ENCODE peak calls at places on chromosomes 5 and 9, in five cellular contexts. Q, W, O, Z and F are unnamed samples.

GRCh38 chr5:166320923-166321480 is 1970.4 kb upstream of the WWC1 start:
- ATAC-seq in Q (no peak), W (no peak), O (no peak), Z (no peak), F (no peak)

GRCh38 chr9:4298255-4299005 is 1.4 kb downstream of the GLIS3 start:
- ATAC-seq in Q (peak), W (no peak), O (peak), Z (no peak), F (peak)

GRCh38 chr9:106773750-106774149 is 89.2 kb upstream of the ZNF462 start:
- ATAC-seq in Q (no peak), W (no peak), O (no peak), Z (no peak), F (no peak)

GRCh38 chr5:158039911-158040347 is 181.0 kb upstream of the CLINT1 start:
- ATAC-seq in Q (no peak), W (no peak), O (no peak), Z (no peak), F (no peak)

GRCh38 chr5:78508231-78508765 is 140.3 kb downstream of the LHFPL2 start:
- ATAC-seq in Q (no peak), W (no peak), O (no peak), Z (no peak), F (no peak)

GRCh38 chr9:14652729-14653377 is 40.4 kb downstream of the ZDHHC21 start:
- ATAC-seq in Q (no peak), W (peak), O (no peak), Z (no peak), F (no peak)

GRCh38 chr9:126499911-126500599 is 113.7 kb upstream of the LMX1B start:
- ATAC-seq in Q (no peak), W (peak), O (no peak), Z (no peak), F (no peak)

GRCh38 chr9:4167040-4167671 is 132.7 kb downstream of the GLIS3 start:
- ATAC-seq in Q (no peak), W (no peak), O (no peak), Z (no peak), F (no peak)

GRCh38 chr9:113219972-113220371 is 1.1 kb downstream of the FKBP15 start:
- ATAC-seq in Q (peak), W (no peak), O (no peak), Z (peak), F (peak)

GRCh38 chr9:37508834-37509206 is 23.1 kb downstream of the POLR1E start:
- ATAC-seq in Q (no peak), W (no peak), O (no peak), Z (no peak), F (no peak)

GRCh38 chr5:143850050-143850713 is 38.2 kb downstream of the HMHB1 start:
- ATAC-seq in Q (no peak), W (no peak), O (no peak), Z (no peak), F (no peak)

GRCh38 chr9:83669067-83669466 is 38.7 kb downstream of the UBQLN1 start:
- ATAC-seq in Q (no peak), W (no peak), O (no peak), Z (no peak), F (no peak)

GRCh38 chr9:3507395-3508077 is 18.3 kb downstream of the RFX3 start:
- ATAC-seq in Q (no peak), W (peak), O (no peak), Z (peak), F (no peak)

GRCh38 chr5:9955586-9955985 is 294.1 kb downstream of the ATPSCKMT start:
- ATAC-seq in Q (no peak), W (no peak), O (no peak), Z (no peak), F (no peak)

GRCh38 chr5:36300927-36301540 is 668 bp downstream of the RANBP3L start:
- ATAC-seq in Q (no peak), W (no peak), O (no peak), Z (no peak), F (no peak)

GRCh38 chr9:107539427-107540154 is 50.0 kb upstream of the KLF4 start:
- ATAC-seq in Q (no peak), W (peak), O (no peak), Z (no peak), F (no peak)

GRCh38 chr5:97071101-97071500 is 71.3 kb downstream of the LIX1 start:
- ATAC-seq in Q (no peak), W (no peak), O (no peak), Z (no peak), F (no peak)

GRCh38 chr5:127431977-127432376 is 85.5 kb upstream of the PRRC1 start:
- ATAC-seq in Q (no peak), W (no peak), O (no peak), Z (no peak), F (no peak)

GRCh38 chr9:19641046-19641445 is 147.8 kb downstream of the SLC24A2 start:
- ATAC-seq in Q (no peak), W (no peak), O (no peak), Z (no peak), F (no peak)

GRCh38 chr5:14379739-14380497 is 201.7 kb upstream of the OTULINL start:
- ATAC-seq in Q (no peak), W (no peak), O (no peak), Z (no peak), F (no peak)

GRCh38 chr9:15268317-15268716 is 38.7 kb downstream of the TTC39B start:
- ATAC-seq in Q (no peak), W (no peak), O (no peak), Z (no peak), F (no peak)

GRCh38 chr5:172592881-172593280 is 48.2 kb upstream of the NEURL1B start:
- ATAC-seq in Q (no peak), W (no peak), O (no peak), Z (no peak), F (no peak)

GRCh38 chr5:139669681-139670368 is 21.7 kb downstream of the CXXC5 start:
- ATAC-seq in Q (peak), W (peak), O (peak), Z (peak), F (peak)

GRCh38 chr5:43926923-43927322 is 323.9 kb downstream of the NNT start:
- ATAC-seq in Q (no peak), W (no peak), O (no peak), Z (no peak), F (no peak)

GRCh38 chr9:129440394-129441186 is 180.3 kb downstream of the C9orf50 start:
- ATAC-seq in Q (no peak), W (no peak), O (no peak), Z (peak), F (no peak)

GRCh38 chr5:41349846-41350245 is 136.5 kb upstream of the C6 start:
- ATAC-seq in Q (no peak), W (peak), O (no peak), Z (no peak), F (no peak)

GRCh38 chr5:146188358-146188757 is 5.9 kb upstream of the LARS1 start:
- ATAC-seq in Q (no peak), W (no peak), O (no peak), Z (no peak), F (no peak)

GRCh38 chr9:4964540-4964939 is 20.5 kb upstream of the JAK2 start:
- ATAC-seq in Q (no peak), W (no peak), O (no peak), Z (no peak), F (no peak)

GRCh38 chr5:139167952-139168720 is 30.0 kb downstream of the SIL1 start:
- ATAC-seq in Q (no peak), W (no peak), O (no peak), Z (no peak), F (no peak)

GRCh38 chr9:128396970-128397613 is 23.6 kb upstream of the CERCAM start:
- ATAC-seq in Q (no peak), W (peak), O (peak), Z (no peak), F (no peak)

GRCh38 chr5:72407541-72407940 is 87.4 kb downstream of the PTCD2 start:
- ATAC-seq in Q (no peak), W (no peak), O (no peak), Z (no peak), F (no peak)

GRCh38 chr5:149239917-149240316 is 31.7 kb upstream of the AFAP1L1 start:
- ATAC-seq in Q (peak), W (peak), O (no peak), Z (no peak), F (no peak)

GRCh38 chr5:150441813-150442698 is 7.5 kb downstream of the RPS14 start:
- ATAC-seq in Q (no peak), W (peak), O (peak), Z (no peak), F (no peak)

GRCh38 chr9:36659500-36659899 is 86.8 kb downstream of the MELK start:
- ATAC-seq in Q (no peak), W (no peak), O (no peak), Z (no peak), F (no peak)

GRCh38 chr9:73411494-73411893 is 259.8 kb downstream of the ANXA1 start:
- ATAC-seq in Q (no peak), W (no peak), O (no peak), Z (no peak), F (no peak)

GRCh38 chr5:142059304-142059940 is 46.6 kb upstream of the GNPDA1 start:
- ATAC-seq in Q (no peak), W (no peak), O (no peak), Z (no peak), F (no peak)

GRCh38 chr5:54718647-54719046 is 201.1 kb downstream of the SNX18 start:
- ATAC-seq in Q (no peak), W (peak), O (no peak), Z (no peak), F (no peak)